ENCODE peak calls at places on chromosomes 6 and 20, in five cellular contexts. J is transverse colon, D is esophagus muscularis mucosa, N is right cardiac atrium, V is A549. A is an unnamed sample.

GRCh38 chr6:14258695-14259655 is 141.4 kb downstream of the CD83 start:
- DNase-seq in J (no peak), D (peak; percentile 87), N (no peak), V (no peak), A (no peak)

GRCh38 chr20:38138086-38138777 is 26.8 kb downstream of the TGM2 start:
- DNase-seq in J (no peak), D (no peak), N (no peak), V (no peak), A (no peak)

GRCh38 chr6:34305982-34306702 is 57.3 kb upstream of the SMIM29 start:
- DNase-seq in J (no peak), D (no peak), N (no peak), V (no peak), A (peak; percentile 28)

GRCh38 chr20:16539280-16539679 is 34.0 kb downstream of the KIF16B start:
- DNase-seq in J (peak; percentile 21), D (no peak), N (no peak), V (peak; percentile 26), A (no peak)

GRCh38 chr6:27295301-27296079 is 16.6 kb downstream of the POM121L2 start:
- DNase-seq in J (no peak), D (no peak), N (no peak), V (peak; percentile 88), A (no peak)

GRCh38 chr6:137222376-137222775 is 3.2 kb upstream of the IFNGR1 start:
- DNase-seq in J (no peak), D (no peak), N (no peak), V (no peak), A (no peak)

GRCh38 chr6:106751501-106752252 is 122.3 kb downstream of the QRSL1 start:
- DNase-seq in J (peak; percentile 51), D (no peak), N (no peak), V (peak; percentile 43), A (no peak)

GRCh38 chr20:10861086-10861485 is 187.3 kb upstream of the JAG1 start:
- DNase-seq in J (no peak), D (no peak), N (no peak), V (peak; percentile 36), A (no peak)

GRCh38 chr6:84764332-84765049 is at the start of gene TBX18:
- DNase-seq in J (peak; percentile 80), D (peak; percentile 99), N (peak; percentile 97), V (peak; percentile 98), A (peak; percentile 92)

GRCh38 chr6:33896391-33897192 is 92.8 kb upstream of the MLN start:
- DNase-seq in J (no peak), D (no peak), N (no peak), V (no peak), A (no peak)

GRCh38 chr6:5466459-5466858 is 205.1 kb downstream of the FARS2 start:
- DNase-seq in J (no peak), D (no peak), N (no peak), V (no peak), A (no peak)

DNA sequence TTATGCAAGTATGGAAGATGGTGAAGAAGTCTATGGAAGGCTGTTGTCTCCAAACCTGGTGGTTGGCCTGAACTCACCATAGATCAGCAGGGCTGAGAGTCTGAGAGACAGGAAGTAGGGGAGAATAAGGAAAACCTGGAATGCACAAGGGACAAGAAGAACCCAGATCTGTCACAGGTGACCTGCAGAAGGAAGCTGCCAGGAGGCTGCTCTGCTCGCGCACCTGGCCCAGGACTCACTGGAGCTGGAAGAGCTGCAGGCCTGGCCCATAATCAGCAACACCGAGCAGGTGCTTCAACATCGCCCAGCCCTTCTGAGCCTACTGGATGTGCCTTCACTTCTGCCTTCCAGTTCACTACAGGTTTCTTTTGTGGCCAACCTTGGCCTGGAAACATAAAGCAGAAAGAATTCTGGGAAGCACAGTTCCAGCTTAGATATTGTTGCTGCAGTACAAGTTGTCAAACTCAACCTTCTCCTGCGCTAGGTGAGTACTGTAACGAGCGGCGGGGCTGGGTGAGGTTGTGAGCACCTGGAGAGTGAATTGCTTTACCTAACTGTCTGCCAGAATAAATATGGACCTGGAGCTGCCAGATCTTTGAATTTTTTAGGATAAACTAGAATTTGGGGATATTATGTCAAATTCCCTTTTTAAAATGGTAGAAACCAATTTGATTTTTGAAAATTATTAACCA is 82.4 kb downstream of the CDH26 start:
- DNase-seq in J (no peak), D (peak; percentile 75), N (no peak), V (no peak), A (no peak)
- H3K27ac ChIP-seq in J (no peak overlapping the region), D (no peak overlapping the region), N (no peak overlapping the region), V (peak overlapping the region; percentile 42), A (no peak overlapping the region)

DNA sequence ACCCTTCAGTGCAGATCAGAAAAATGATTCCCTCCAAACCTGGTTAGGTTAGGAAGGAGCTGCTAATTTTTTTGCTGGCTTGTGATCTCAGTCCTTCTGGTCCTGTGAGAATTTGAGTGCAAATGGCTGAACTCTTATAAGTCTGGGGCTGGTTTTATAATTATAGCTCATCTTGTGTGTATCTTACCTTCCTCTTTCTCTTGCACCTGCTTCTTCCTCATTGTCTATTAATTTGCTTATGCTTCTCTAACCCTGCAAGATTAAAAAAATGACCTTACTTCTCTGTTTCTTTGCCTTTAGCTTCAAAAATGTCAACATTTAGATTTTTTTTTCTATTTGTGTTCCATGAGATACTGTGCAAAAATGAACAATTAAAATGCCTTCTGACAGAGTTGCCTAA is 576.2 kb downstream of the DHX35 start:
- DNase-seq in J (no peak), D (no peak), N (no peak), V (no peak), A (no peak)
- H3K27ac ChIP-seq in J (no peak overlapping the region), D (no peak overlapping the region), N (no peak overlapping the region), V (no peak overlapping the region), A (no peak overlapping the region)

DNA sequence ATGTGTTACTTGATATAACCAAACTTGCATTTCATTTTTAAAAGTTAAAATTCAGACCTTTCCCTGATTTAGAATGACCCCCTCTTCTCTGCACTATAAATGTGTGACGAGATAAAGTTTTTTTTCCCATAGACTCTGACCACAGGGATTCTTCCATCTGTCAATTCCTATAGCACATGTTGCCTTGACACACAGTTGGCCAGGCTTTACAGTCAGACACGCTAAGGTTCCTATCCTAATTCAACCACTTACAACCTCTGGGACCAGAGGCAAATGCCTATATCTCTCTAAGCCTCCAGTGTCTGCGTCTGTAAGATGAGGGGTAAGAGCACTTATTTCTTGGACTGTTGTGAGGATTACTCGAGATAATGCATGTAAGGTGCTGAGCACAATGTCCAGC is 40.6 kb downstream of the KCNS1 start:
- DNase-seq in J (no peak), D (no peak), N (no peak), V (no peak), A (no peak)
- H3K27ac ChIP-seq in J (no peak overlapping the region), D (no peak overlapping the region), N (no peak overlapping the region), V (peak overlapping the region; percentile 55), A (no peak overlapping the region)

DNA sequence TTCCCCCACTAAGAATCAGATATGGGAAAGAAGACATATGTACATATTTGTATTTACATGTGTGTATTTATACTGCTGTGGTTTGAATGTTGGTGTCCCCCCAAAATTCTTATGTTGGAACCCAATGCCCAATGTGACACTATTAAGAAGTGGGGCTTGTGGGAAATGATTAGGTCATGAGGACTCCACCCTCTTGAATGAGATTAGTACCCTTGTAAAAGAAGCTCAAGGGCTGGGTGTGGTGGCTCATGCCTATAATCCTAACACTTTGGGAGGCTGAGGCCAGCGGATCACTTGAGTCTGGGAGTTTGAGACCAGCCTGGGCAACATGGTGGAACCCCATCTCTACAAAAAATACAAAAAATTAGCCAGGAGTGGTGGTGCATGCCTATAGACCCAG is 3.9 kb upstream of the SMIM13 start:
- DNase-seq in J (no peak), D (no peak), N (no peak), V (no peak), A (no peak)
- H3K27ac ChIP-seq in J (no peak overlapping the region), D (no peak overlapping the region), N (no peak overlapping the region), V (no peak overlapping the region), A (no peak overlapping the region)

GRCh38 chr6:110690106-110690654 is 125.1 kb downstream of the CDK19 start:
- DNase-seq in J (no peak), D (no peak), N (no peak), V (no peak), A (no peak)
- H3K27ac ChIP-seq in J (no peak overlapping the region), D (no peak overlapping the region), N (no peak overlapping the region), V (peak overlapping the region; percentile 3), A (no peak overlapping the region)

GRCh38 chr6:52375780-52376556 is 14.0 kb downstream of the PAQR8 start:
- DNase-seq in J (no peak), D (no peak), N (no peak), V (no peak), A (no peak)
- H3K27ac ChIP-seq in J (no peak overlapping the region), D (no peak overlapping the region), N (no peak overlapping the region), V (no peak overlapping the region), A (no peak overlapping the region)

GRCh38 chr6:149236584-149236983 is 80.9 kb upstream of the TAB2 start:
- DNase-seq in J (no peak), D (no peak), N (no peak), V (no peak), A (no peak)

GRCh38 chr6:149237464-149237863 is 80.0 kb upstream of the TAB2 start:
- DNase-seq in J (no peak), D (no peak), N (no peak), V (no peak), A (no peak)

GRCh38 chr6:149234051-149234962 is 83.2 kb upstream of the TAB2 start:
- DNase-seq in J (no peak), D (no peak), N (no peak), V (no peak), A (no peak)

GRCh38 chr6:149233056-149233715 is 84.3 kb upstream of the TAB2 start:
- DNase-seq in J (no peak), D (no peak), N (no peak), V (peak; percentile 72), A (no peak)

GRCh38 chr6:149235130-149235561 is 82.4 kb upstream of the TAB2 start:
- DNase-seq in J (peak; percentile 33), D (no peak), N (no peak), V (peak; percentile 40), A (no peak)
- H3K27ac ChIP-seq in J (peak overlapping the region; percentile 29), D (no peak overlapping the region), N (no peak overlapping the region), V (no peak overlapping the region), A (no peak overlapping the region)

A was measured in left ventricle myocardium inferior.